ENCODE peak calls at places on chromosomes 6 and 20, in five cellular contexts. One of them, this sample, is unnamed.

GRCh38 chr6:21595265-21595950 is 1.9 kb downstream of the SOX4 start:
- DNase-seq in IMR-90: no peak
- DNase-seq in heart left ventricle: peak
- DNase-seq in A549: no peak
- DNase-seq in body of pancreas: peak
- DNase-seq in this sample: peak

GRCh38 chr6:157246771-157247484 is 76.4 kb downstream of the TMEM242 start:
- DNase-seq in A549: no peak
- DNase-seq in body of pancreas: no peak
- DNase-seq in heart left ventricle: no peak
- DNase-seq in IMR-90: no peak
- DNase-seq in this sample: no peak

GRCh38 chr6:147978078-147978477 is 364.6 kb upstream of the SASH1 start:
- DNase-seq in heart left ventricle: no peak
- DNase-seq in body of pancreas: no peak
- DNase-seq in IMR-90: no peak
- DNase-seq in A549: no peak
- DNase-seq in this sample: no peak

GRCh38 chr6:1592852-1593251 is 16.9 kb upstream of the FOXC1 start:
- DNase-seq in heart left ventricle: no peak
- DNase-seq in body of pancreas: no peak
- DNase-seq in IMR-90: no peak
- DNase-seq in A549: no peak
- DNase-seq in this sample: peak

GRCh38 chr6:169964440-169965212 is 213.2 kb downstream of the ERMARD start:
- DNase-seq in A549: no peak
- DNase-seq in IMR-90: no peak
- DNase-seq in heart left ventricle: peak
- DNase-seq in body of pancreas: no peak
- DNase-seq in this sample: no peak

GRCh38 chr6:93282521-93283031 is 136.8 kb downstream of the EPHA7 start:
- DNase-seq in A549: no peak
- DNase-seq in IMR-90: no peak
- DNase-seq in heart left ventricle: peak
- DNase-seq in body of pancreas: no peak
- DNase-seq in this sample: no peak

GRCh38 chr6:2403546-2403945 is 158.1 kb upstream of the GMDS start:
- DNase-seq in body of pancreas: no peak
- DNase-seq in A549: no peak
- DNase-seq in IMR-90: no peak
- DNase-seq in heart left ventricle: no peak
- DNase-seq in this sample: no peak

GRCh38 chr6:109977791-109978173 is 329 bp upstream of the GPR6 start:
- DNase-seq in IMR-90: no peak
- DNase-seq in body of pancreas: no peak
- DNase-seq in A549: no peak
- DNase-seq in heart left ventricle: no peak
- DNase-seq in this sample: no peak

GRCh38 chr20:25058051-25058796 is at the start of gene ACSS1:
- DNase-seq in A549: peak
- DNase-seq in body of pancreas: peak
- DNase-seq in heart left ventricle: peak
- DNase-seq in IMR-90: peak
- DNase-seq in this sample: peak

GRCh38 chr20:57620274-57620990 is at the start of gene ZBP1:
- DNase-seq in body of pancreas: peak
- DNase-seq in A549: no peak
- DNase-seq in IMR-90: no peak
- DNase-seq in heart left ventricle: no peak
- DNase-seq in this sample: no peak

GRCh38 chr6:117399924-117400323 is 25.8 kb downstream of the ROS1 start:
- DNase-seq in A549: peak
- DNase-seq in heart left ventricle: no peak
- DNase-seq in body of pancreas: no peak
- DNase-seq in IMR-90: peak
- DNase-seq in this sample: no peak

GRCh38 chr6:5950448-5950847 is 56.3 kb downstream of the NRN1 start:
- DNase-seq in A549: no peak
- DNase-seq in heart left ventricle: peak
- DNase-seq in body of pancreas: no peak
- DNase-seq in IMR-90: no peak
- DNase-seq in this sample: no peak

GRCh38 chr20:50152394-50153152 is 950 bp downstream of the PEDS1 start:
- DNase-seq in body of pancreas: peak
- DNase-seq in heart left ventricle: no peak
- DNase-seq in IMR-90: no peak
- DNase-seq in A549: no peak
- DNase-seq in this sample: no peak

GRCh38 chr6:158072083-158072721 is 90.5 kb downstream of the SYNJ2 start:
- DNase-seq in A549: peak
- DNase-seq in heart left ventricle: peak
- DNase-seq in IMR-90: peak
- DNase-seq in body of pancreas: peak
- DNase-seq in this sample: peak

GRCh38 chr20:46214831-46215488 is 93.3 kb downstream of the CDH22 start:
- DNase-seq in A549: no peak
- DNase-seq in IMR-90: no peak
- DNase-seq in heart left ventricle: no peak
- DNase-seq in body of pancreas: no peak
- DNase-seq in this sample: no peak

GRCh38 chr6:109031416-109031815 is 63.2 kb downstream of the SESN1 start:
- DNase-seq in body of pancreas: no peak
- DNase-seq in A549: no peak
- DNase-seq in heart left ventricle: no peak
- DNase-seq in IMR-90: no peak
- DNase-seq in this sample: no peak

GRCh38 chr20:34979366-34980153 is 23.9 kb downstream of the MYH7B start:
- DNase-seq in heart left ventricle: peak
- DNase-seq in IMR-90: no peak
- DNase-seq in body of pancreas: no peak
- DNase-seq in A549: no peak
- DNase-seq in this sample: no peak

GRCh38 chr20:60062431-60063336 is 104.5 kb downstream of the CDH26 start:
- DNase-seq in heart left ventricle: no peak
- DNase-seq in A549: no peak
- DNase-seq in body of pancreas: no peak
- DNase-seq in IMR-90: peak
- DNase-seq in this sample: no peak

GRCh38 chr6:73937805-73938204 is 241.8 kb downstream of the CD109 start:
- DNase-seq in A549: no peak
- DNase-seq in body of pancreas: no peak
- DNase-seq in IMR-90: peak
- DNase-seq in heart left ventricle: no peak
- DNase-seq in this sample: no peak

GRCh38 chr6:125528614-125529013 is 220.8 kb upstream of the HEY2 start:
- DNase-seq in IMR-90: no peak
- DNase-seq in A549: no peak
- DNase-seq in body of pancreas: no peak
- DNase-seq in heart left ventricle: no peak
- DNase-seq in this sample: no peak

GRCh38 chr6:90471297-90471696 is 115.6 kb downstream of the MAP3K7 start:
- DNase-seq in A549: no peak
- DNase-seq in IMR-90: no peak
- DNase-seq in body of pancreas: no peak
- DNase-seq in heart left ventricle: no peak
- DNase-seq in this sample: no peak

GRCh38 chr6:41596096-41596685 is 42.1 kb upstream of the MDFI start:
- DNase-seq in heart left ventricle: no peak
- DNase-seq in IMR-90: no peak
- DNase-seq in A549: no peak
- DNase-seq in body of pancreas: no peak
- DNase-seq in this sample: peak

GRCh38 chr20:22998476-22998875 is 36.6 kb upstream of the SSTR4 start:
- DNase-seq in IMR-90: no peak
- DNase-seq in heart left ventricle: no peak
- DNase-seq in A549: no peak
- DNase-seq in body of pancreas: no peak
- DNase-seq in this sample: peak

GRCh38 chr6:30127238-30128093 is 8.5 kb upstream of the TRIM40 start:
- DNase-seq in A549: no peak
- DNase-seq in body of pancreas: no peak
- DNase-seq in heart left ventricle: no peak
- DNase-seq in IMR-90: no peak
- DNase-seq in this sample: no peak

DNA sequence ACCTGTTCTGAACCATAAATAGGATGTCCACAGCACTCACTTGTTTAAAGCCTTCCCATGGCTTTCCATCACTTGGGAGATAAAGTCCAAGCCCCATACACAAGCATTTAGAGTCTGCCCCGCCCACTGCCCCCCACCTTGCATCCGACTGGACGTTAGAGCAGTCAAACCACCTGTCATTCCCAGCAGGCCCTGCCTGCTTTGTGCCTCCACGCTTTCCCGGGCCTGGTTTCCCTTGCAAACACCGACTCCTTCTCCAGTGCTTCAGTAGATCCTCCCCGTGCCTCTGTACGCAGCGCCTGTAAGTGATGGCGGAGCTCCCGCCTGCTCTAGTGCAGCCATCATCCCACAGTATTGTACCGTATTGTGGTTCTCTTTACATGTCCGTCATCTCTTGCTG is 38.3 kb upstream of the INSM1 start:
- DNase-seq in heart left ventricle: no peak
- DNase-seq in body of pancreas: no peak
- DNase-seq in A549: no peak
- DNase-seq in IMR-90: no peak
- DNase-seq in this sample: no peak
- TF ChIP-seq POLR2A in heart left ventricle: no peak
- TF ChIP-seq POLR2A in body of pancreas: no peak
- TF ChIP-seq POLR2A in A549: no peak
- TF ChIP-seq POLR2A in IMR-90: no peak
- TF ChIP-seq POLR2A in this sample: no peak

GRCh38 chr6:43228951-43229802 is at the start of gene DNPH1:
- DNase-seq in body of pancreas: peak
- DNase-seq in IMR-90: peak
- DNase-seq in heart left ventricle: peak
- DNase-seq in A549: peak
- DNase-seq in this sample: peak
- TF ChIP-seq POLR2A in body of pancreas: peak
- TF ChIP-seq POLR2A in IMR-90: no peak
- TF ChIP-seq POLR2A in heart left ventricle: no peak
- TF ChIP-seq POLR2A in A549: peak
- TF ChIP-seq POLR2A in this sample: no peak

GRCh38 chr6:37566209-37566859 is 66.6 kb upstream of the CCDC167 start:
- DNase-seq in IMR-90: no peak
- DNase-seq in heart left ventricle: peak
- DNase-seq in A549: peak
- DNase-seq in body of pancreas: peak
- DNase-seq in this sample: peak

GRCh38 chr6:37570801-37571200 is 71.1 kb upstream of the CCDC167 start:
- DNase-seq in A549: no peak
- DNase-seq in heart left ventricle: no peak
- DNase-seq in body of pancreas: no peak
- DNase-seq in IMR-90: no peak
- DNase-seq in this sample: no peak

GRCh38 chr6:37572340-37572739 is 72.6 kb upstream of the CCDC167 start:
- DNase-seq in body of pancreas: no peak
- DNase-seq in A549: no peak
- DNase-seq in IMR-90: no peak
- DNase-seq in heart left ventricle: no peak
- DNase-seq in this sample: no peak

GRCh38 chr6:37569999-37570776 is 70.5 kb upstream of the CCDC167 start:
- DNase-seq in IMR-90: no peak
- DNase-seq in heart left ventricle: no peak
- DNase-seq in body of pancreas: no peak
- DNase-seq in A549: no peak
- DNase-seq in this sample: no peak

DNA sequence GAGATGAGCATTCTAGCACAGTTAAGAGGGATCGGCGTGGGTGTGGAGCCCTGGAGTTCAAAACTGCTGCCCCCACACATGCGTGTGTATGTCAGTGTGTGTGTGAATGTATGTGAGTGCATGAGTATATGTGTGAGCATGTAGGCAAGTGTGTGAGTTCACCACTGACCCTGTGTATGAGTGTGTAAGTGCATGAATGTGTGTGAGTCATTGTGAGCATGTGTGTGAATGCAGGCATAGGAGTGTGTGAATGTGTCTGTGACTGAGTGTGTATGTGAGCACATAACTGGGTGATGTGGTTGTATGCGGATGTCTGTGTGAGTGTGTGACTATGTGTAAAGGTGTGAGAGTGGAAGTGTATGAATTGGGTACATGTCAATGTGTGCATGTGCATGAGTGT is 69.6 kb upstream of the CCDC167 start:
- DNase-seq in body of pancreas: no peak
- DNase-seq in A549: no peak
- DNase-seq in heart left ventricle: no peak
- DNase-seq in IMR-90: no peak
- DNase-seq in this sample: no peak
- TF ChIP-seq POLR2A in body of pancreas: no peak
- TF ChIP-seq POLR2A in A549: no peak
- TF ChIP-seq POLR2A in heart left ventricle: no peak
- TF ChIP-seq POLR2A in IMR-90: no peak
- TF ChIP-seq POLR2A in this sample: no peak

GRCh38 chr20:47359533-47360206 is 3.2 kb upstream of the ZMYND8 start:
- DNase-seq in A549: no peak
- DNase-seq in heart left ventricle: peak
- DNase-seq in body of pancreas: peak
- DNase-seq in IMR-90: no peak
- DNase-seq in this sample: no peak

GRCh38 chr20:47357296-47358051 is 975 bp upstream of the ZMYND8 start:
- DNase-seq in IMR-90: peak
- DNase-seq in A549: peak
- DNase-seq in heart left ventricle: peak
- DNase-seq in body of pancreas: peak
- DNase-seq in this sample: peak

GRCh38 chr20:47360207-47360488 is 3.6 kb upstream of the ZMYND8 start:
- DNase-seq in body of pancreas: peak
- DNase-seq in A549: peak
- DNase-seq in IMR-90: peak
- DNase-seq in heart left ventricle: peak
- DNase-seq in this sample: peak

GRCh38 chr20:47358052-47358671 is 1.7 kb upstream of the ZMYND8 start:
- DNase-seq in body of pancreas: peak
- DNase-seq in heart left ventricle: no peak
- DNase-seq in A549: no peak
- DNase-seq in IMR-90: no peak
- DNase-seq in this sample: no peak

GRCh38 chr20:47358672-47359532 is 2.4 kb upstream of the ZMYND8 start:
- DNase-seq in heart left ventricle: peak
- DNase-seq in IMR-90: peak
- DNase-seq in body of pancreas: peak
- DNase-seq in A549: peak
- DNase-seq in this sample: peak
- TF ChIP-seq POLR2A in heart left ventricle: no peak
- TF ChIP-seq POLR2A in IMR-90: peak
- TF ChIP-seq POLR2A in body of pancreas: peak
- TF ChIP-seq POLR2A in A549: peak
- TF ChIP-seq POLR2A in this sample: peak